ENCODE peak calls at places on chromosomes 1 and 21, in six cellular contexts. H is HFF-Myc; B is RCC 7860; L is B cell; J is T47D; X is stimulated activated naive CD4-positive, alpha-beta T cell. U is an unnamed sample.

GRCh38 chr1:226603030-226603960 is 54.7 kb downstream of the STUM start:
- DNase-seq in B (no peak), H (peak; percentile 49), L (no peak), X (no peak), J (no peak), U (peak; percentile 70)

GRCh38 chr1:9889411-9889810 is 20.7 kb downstream of the CTNNBIP1 start:
- DNase-seq in L (no peak), X (no peak), H (no peak), B (no peak), J (no peak), U (no peak)

GRCh38 chr1:177442580-177442979 is 271.8 kb downstream of the BRINP2 start:
- DNase-seq in L (no peak), J (no peak), X (no peak), B (no peak), H (no peak), U (no peak)

GRCh38 chr1:235015291-235015990 is 113.2 kb downstream of the TOMM20 start:
- DNase-seq in X (no peak), J (no peak), L (peak; percentile 52), H (no peak), B (no peak), U (no peak)

GRCh38 chr1:26169669-26170471 is at the start of gene ZNF593:
- DNase-seq in X (peak; percentile 68), J (peak; percentile 88), H (peak; percentile 57), L (peak; percentile 95), B (peak; percentile 89), U (peak; percentile 81)

GRCh38 chr21:25563399-25564116 is 43.7 kb downstream of the MRPL39 start:
- DNase-seq in L (no peak), X (no peak), H (no peak), J (no peak), B (peak; percentile 37), U (no peak)

GRCh38 chr1:200081151-200081981 is 53.9 kb downstream of the NR5A2 start:
- DNase-seq in H (no peak), B (no peak), X (no peak), J (no peak), L (no peak), U (no peak)

GRCh38 chr1:234737915-234738314 is 127.9 kb upstream of the IRF2BP2 start:
- DNase-seq in J (no peak), L (no peak), H (no peak), X (no peak), B (no peak), U (no peak)

GRCh38 chr1:109801791-109802135 is 38.0 kb upstream of the EPS8L3 start:
- DNase-seq in X (no peak), L (no peak), B (no peak), H (no peak), J (no peak), U (no peak)

GRCh38 chr1:114559356-114559755 is 22.1 kb downstream of the BCAS2 start:
- DNase-seq in B (no peak), H (no peak), J (no peak), L (peak; percentile 46), X (no peak), U (no peak)

U was measured in fibroblast of the conjunctiva.